ENCODE peak calls at places on chromosomes 7 and 10, in six cellular contexts. One of them, this sample, is unnamed. For H3K9me3, the result is how much of the 10 kb centered on the place peaks cover.

GRCh38 chr7:109545686-109546085 is 976.0 kb downstream of the DNAJB9 start:
- DNase-seq in K562: no peak
- DNase-seq in endothelial cell of umbilical vein: no peak
- DNase-seq in heart left ventricle: no peak
- DNase-seq in adrenal gland: no peak
- DNase-seq in spleen: no peak
- DNase-seq in this sample: no peak

GRCh38 chr7:30412810-30413504 is 65.6 kb downstream of the NOD1 start:
- DNase-seq in K562: peak
- DNase-seq in endothelial cell of umbilical vein: peak
- DNase-seq in heart left ventricle: no peak
- DNase-seq in adrenal gland: no peak
- DNase-seq in spleen: no peak
- DNase-seq in this sample: peak

GRCh38 chr10:117547301-117548153 is 5.0 kb downstream of the EMX2 start:
- DNase-seq in spleen: no peak
- DNase-seq in endothelial cell of umbilical vein: no peak
- DNase-seq in K562: no peak
- DNase-seq in heart left ventricle: no peak
- DNase-seq in adrenal gland: no peak
- DNase-seq in this sample: no peak

GRCh38 chr7:134613623-134614347 is 32.9 kb upstream of the BPGM start:
- DNase-seq in K562: no peak
- DNase-seq in adrenal gland: no peak
- DNase-seq in heart left ventricle: no peak
- DNase-seq in spleen: no peak
- DNase-seq in endothelial cell of umbilical vein: peak
- DNase-seq in this sample: no peak

GRCh38 chr7:103915958-103916357 is 73.5 kb downstream of the RELN start:
- DNase-seq in adrenal gland: no peak
- DNase-seq in K562: peak
- DNase-seq in spleen: no peak
- DNase-seq in heart left ventricle: no peak
- DNase-seq in endothelial cell of umbilical vein: no peak
- DNase-seq in this sample: no peak

GRCh38 chr10:30227481-30227880 is 121.6 kb downstream of the MTPAP start:
- DNase-seq in endothelial cell of umbilical vein: no peak
- DNase-seq in adrenal gland: no peak
- DNase-seq in K562: no peak
- DNase-seq in spleen: no peak
- DNase-seq in heart left ventricle: no peak
- DNase-seq in this sample: no peak

GRCh38 chr7:38600746-38601145 is 30.4 kb downstream of the AMPH start:
- DNase-seq in spleen: no peak
- DNase-seq in adrenal gland: no peak
- DNase-seq in endothelial cell of umbilical vein: no peak
- DNase-seq in K562: no peak
- DNase-seq in heart left ventricle: no peak
- DNase-seq in this sample: no peak

GRCh38 chr10:15262036-15262713 is 93.7 kb upstream of the NMT2 start:
- DNase-seq in adrenal gland: no peak
- DNase-seq in K562: no peak
- DNase-seq in heart left ventricle: no peak
- DNase-seq in spleen: no peak
- DNase-seq in endothelial cell of umbilical vein: peak
- DNase-seq in this sample: peak

GRCh38 chr7:28060371-28060950 is 120.1 kb downstream of the JAZF1 start:
- DNase-seq in spleen: no peak
- DNase-seq in heart left ventricle: no peak
- DNase-seq in adrenal gland: no peak
- DNase-seq in K562: no peak
- DNase-seq in endothelial cell of umbilical vein: no peak
- DNase-seq in this sample: no peak

GRCh38 chr7:143318661-143319060 is 2.8 kb downstream of the CLCN1 start:
- DNase-seq in heart left ventricle: no peak
- DNase-seq in adrenal gland: no peak
- DNase-seq in endothelial cell of umbilical vein: no peak
- DNase-seq in K562: no peak
- DNase-seq in spleen: no peak
- DNase-seq in this sample: no peak

GRCh38 chr7:64618785-64619456 is 47.0 kb upstream of the ZNF107 start:
- DNase-seq in heart left ventricle: no peak
- DNase-seq in spleen: no peak
- DNase-seq in endothelial cell of umbilical vein: peak
- DNase-seq in adrenal gland: peak
- DNase-seq in K562: peak
- DNase-seq in this sample: no peak
- H3K9me3 ChIP-seq in heart left ventricle: under half
- H3K9me3 ChIP-seq in spleen: under half
- H3K9me3 ChIP-seq in endothelial cell of umbilical vein: under half
- H3K9me3 ChIP-seq in adrenal gland: under half
- H3K9me3 ChIP-seq in K562: under half
- H3K9me3 ChIP-seq in this sample: under half

DNA sequence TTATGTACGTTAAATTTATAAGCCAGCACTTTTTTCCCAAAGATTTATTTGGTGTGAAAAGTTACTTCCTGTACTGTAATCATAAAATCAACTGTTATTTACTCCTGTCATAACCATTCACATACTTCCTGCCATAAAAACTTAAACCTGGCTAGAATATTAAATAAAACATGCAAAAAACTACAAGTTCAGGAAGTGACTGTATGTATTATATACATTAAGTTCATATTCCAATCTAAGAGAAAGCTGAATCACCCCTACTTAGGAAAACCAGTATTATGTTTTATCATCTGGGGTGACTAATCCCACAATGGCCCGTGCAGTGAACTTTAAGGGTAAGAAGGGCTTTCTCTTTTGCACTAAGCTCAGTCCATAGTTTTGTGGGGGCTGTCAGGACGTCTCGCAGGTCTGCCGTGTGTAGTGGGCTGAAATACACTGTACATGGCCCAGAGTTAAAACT is 183.7 kb upstream of the KLF14 start:
- DNase-seq in spleen: no peak
- DNase-seq in endothelial cell of umbilical vein: peak
- DNase-seq in K562: no peak
- DNase-seq in heart left ventricle: no peak
- DNase-seq in adrenal gland: no peak
- DNase-seq in this sample: no peak
- TF ChIP-seq POLR2A in spleen: no peak
- TF ChIP-seq POLR2A in endothelial cell of umbilical vein: no peak
- TF ChIP-seq POLR2A in K562: no peak
- TF ChIP-seq POLR2A in heart left ventricle: no peak
- TF ChIP-seq POLR2A in adrenal gland: no peak
- TF ChIP-seq POLR2A in this sample: no peak

GRCh38 chr10:86290933-86291615 is 75.5 kb downstream of the GRID1 start:
- DNase-seq in adrenal gland: no peak
- DNase-seq in endothelial cell of umbilical vein: no peak
- DNase-seq in K562: no peak
- DNase-seq in spleen: peak
- DNase-seq in heart left ventricle: no peak
- DNase-seq in this sample: no peak
- H3K27ac ChIP-seq in adrenal gland: no peak
- H3K27ac ChIP-seq in endothelial cell of umbilical vein: no peak
- H3K27ac ChIP-seq in K562: no peak
- H3K27ac ChIP-seq in spleen: no peak
- H3K27ac ChIP-seq in heart left ventricle: no peak
- H3K27ac ChIP-seq in this sample: no peak

GRCh38 chr7:157594306-157594705 is 257.5 kb downstream of the DNAJB6 start:
- DNase-seq in endothelial cell of umbilical vein: no peak
- DNase-seq in heart left ventricle: peak
- DNase-seq in spleen: peak
- DNase-seq in K562: no peak
- DNase-seq in adrenal gland: no peak
- DNase-seq in this sample: no peak

GRCh38 chr7:157596471-157596870 is 259.7 kb downstream of the DNAJB6 start:
- DNase-seq in spleen: peak
- DNase-seq in heart left ventricle: peak
- DNase-seq in adrenal gland: no peak
- DNase-seq in endothelial cell of umbilical vein: no peak
- DNase-seq in K562: no peak
- DNase-seq in this sample: no peak

GRCh38 chr7:157595086-157595855 is 258.5 kb downstream of the DNAJB6 start:
- DNase-seq in K562: no peak
- DNase-seq in adrenal gland: no peak
- DNase-seq in heart left ventricle: no peak
- DNase-seq in spleen: peak
- DNase-seq in endothelial cell of umbilical vein: no peak
- DNase-seq in this sample: no peak

GRCh38 chr7:157596026-157596425 is 259.2 kb downstream of the DNAJB6 start:
- DNase-seq in K562: no peak
- DNase-seq in adrenal gland: no peak
- DNase-seq in heart left ventricle: peak
- DNase-seq in spleen: no peak
- DNase-seq in endothelial cell of umbilical vein: no peak
- DNase-seq in this sample: no peak

GRCh38 chr7:157593541-157593940 is 256.7 kb downstream of the DNAJB6 start:
- DNase-seq in K562: no peak
- DNase-seq in adrenal gland: no peak
- DNase-seq in endothelial cell of umbilical vein: no peak
- DNase-seq in spleen: peak
- DNase-seq in heart left ventricle: peak
- DNase-seq in this sample: no peak
- H3K9me3 ChIP-seq in K562: under half
- H3K9me3 ChIP-seq in adrenal gland: under half
- H3K9me3 ChIP-seq in endothelial cell of umbilical vein: under half
- H3K9me3 ChIP-seq in spleen: under half
- H3K9me3 ChIP-seq in heart left ventricle: under half
- H3K9me3 ChIP-seq in this sample: under half

DNA sequence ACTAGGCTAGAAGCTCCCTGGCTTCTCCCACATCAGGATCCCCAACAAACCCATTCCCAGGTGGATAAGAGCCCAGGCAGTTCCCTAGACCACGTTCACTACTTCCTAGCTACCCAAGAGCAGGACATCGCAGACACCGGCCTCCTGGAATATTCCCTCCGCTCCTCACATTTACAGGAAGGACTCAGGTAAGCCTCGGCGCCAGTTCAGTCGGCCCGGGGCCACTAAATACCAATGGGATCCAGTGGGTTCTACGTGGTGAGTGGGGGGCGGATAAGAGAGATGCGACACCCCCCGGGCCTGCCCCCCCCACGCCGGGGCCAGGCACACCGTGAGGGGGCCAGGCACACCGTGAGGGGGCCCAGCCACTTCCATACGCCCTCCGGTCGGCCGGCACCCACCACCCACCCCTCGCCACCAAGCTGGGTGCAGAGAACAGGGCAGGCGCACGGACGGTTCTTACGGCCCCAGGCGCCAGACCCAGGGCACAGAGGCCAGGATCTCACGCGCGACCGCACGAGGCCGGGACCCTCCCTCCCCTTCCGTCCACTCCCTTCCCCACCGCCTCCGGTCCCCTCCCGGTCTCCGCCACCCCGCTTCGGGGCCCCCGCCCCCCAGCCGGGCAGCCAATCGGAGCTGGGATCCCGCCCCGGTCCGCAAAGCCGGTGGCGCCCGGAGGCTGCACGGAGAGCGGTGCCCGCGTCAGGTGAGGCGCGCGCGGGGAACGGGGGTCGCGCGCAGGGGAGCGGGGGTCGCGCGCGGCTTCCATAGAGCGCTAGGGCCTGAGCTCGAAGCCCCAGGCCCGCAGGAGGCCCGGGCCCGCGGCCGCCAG is at the start of gene BLVRA:
- DNase-seq in K562: peak
- DNase-seq in endothelial cell of umbilical vein: peak
- DNase-seq in heart left ventricle: peak
- DNase-seq in adrenal gland: peak
- DNase-seq in spleen: peak
- DNase-seq in this sample: peak
- TF ChIP-seq POLR2A in K562: peak
- TF ChIP-seq POLR2A in endothelial cell of umbilical vein: no peak
- TF ChIP-seq POLR2A in heart left ventricle: no peak
- TF ChIP-seq POLR2A in adrenal gland: peak
- TF ChIP-seq POLR2A in spleen: no peak
- TF ChIP-seq POLR2A in this sample: peak

DNA sequence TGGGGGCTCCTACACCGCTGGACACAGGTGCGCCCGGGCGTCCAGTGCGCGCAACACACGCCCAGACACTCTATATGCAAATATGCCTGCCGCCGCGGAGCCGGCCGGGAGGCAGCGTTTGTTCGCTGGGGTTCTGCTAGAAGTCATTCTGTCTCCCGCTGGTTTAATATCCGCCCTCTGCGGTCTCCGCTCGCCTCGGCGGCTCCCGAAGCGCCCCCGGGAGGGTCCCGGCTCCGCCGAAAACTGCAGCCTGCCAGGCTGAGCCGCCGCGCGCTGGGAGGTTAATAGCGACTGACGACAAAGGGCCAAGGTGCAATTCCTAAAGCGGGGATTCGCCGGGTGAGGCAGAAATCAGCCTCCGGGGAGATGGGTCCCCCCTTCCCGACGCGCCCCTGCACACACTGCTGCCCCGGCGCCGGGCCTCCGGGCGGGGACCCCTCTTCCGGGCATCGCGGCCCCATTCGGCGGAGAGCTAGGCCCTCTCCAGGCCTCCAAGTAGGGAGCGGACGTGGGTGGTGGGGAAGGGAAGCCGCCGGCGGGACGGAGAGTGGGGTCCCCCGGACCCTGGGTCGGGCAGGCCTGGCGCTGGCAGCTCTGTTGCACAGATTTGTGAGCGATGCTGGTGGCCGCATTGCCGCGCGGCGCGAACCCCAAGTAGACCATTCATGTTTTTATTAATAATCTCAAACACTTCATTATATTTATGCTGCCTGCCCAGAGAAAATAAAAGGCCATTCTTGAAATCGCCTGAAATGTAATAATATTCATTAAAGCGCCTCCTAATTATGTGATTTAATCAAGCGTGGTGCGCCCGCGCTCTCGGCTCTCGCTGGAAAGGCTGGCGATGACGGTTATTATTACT is 9.1 kb downstream of the EN2 start:
- DNase-seq in spleen: peak
- DNase-seq in endothelial cell of umbilical vein: no peak
- DNase-seq in adrenal gland: no peak
- DNase-seq in K562: no peak
- DNase-seq in heart left ventricle: no peak
- DNase-seq in this sample: no peak
- H3K27ac ChIP-seq in spleen: no peak
- H3K27ac ChIP-seq in endothelial cell of umbilical vein: no peak
- H3K27ac ChIP-seq in adrenal gland: no peak
- H3K27ac ChIP-seq in K562: no peak
- H3K27ac ChIP-seq in heart left ventricle: no peak
- H3K27ac ChIP-seq in this sample: no peak

GRCh38 chr7:68078311-68078710 is 1081.7 kb downstream of the TYW1 start:
- DNase-seq in adrenal gland: no peak
- DNase-seq in endothelial cell of umbilical vein: no peak
- DNase-seq in K562: no peak
- DNase-seq in spleen: no peak
- DNase-seq in heart left ventricle: no peak
- DNase-seq in this sample: no peak
- H3K9me3 ChIP-seq in adrenal gland: under half
- H3K9me3 ChIP-seq in endothelial cell of umbilical vein: under half
- H3K9me3 ChIP-seq in K562: under half
- H3K9me3 ChIP-seq in spleen: under half
- H3K9me3 ChIP-seq in heart left ventricle: under half
- H3K9me3 ChIP-seq in this sample: under half

This sample was measured in body of pancreas.